ENCODE peak calls at places on chromosomes 6 and 20, in six cellular contexts. One of them, this sample, is unnamed.

GRCh38 chr6:123415844-123416468 is 220.8 kb downstream of the TRDN start:
- DNase-seq in NCI-H2081: peak
- DNase-seq in OCI-LY7: peak
- DNase-seq in Right ventricle myocardium superior: no peak
- DNase-seq in ELF-1: peak
- DNase-seq in T-helper 2 cell: no peak
- DNase-seq in this sample: peak

GRCh38 chr20:20849126-20849525 is 136.7 kb upstream of the RALGAPA2 start:
- DNase-seq in T-helper 2 cell: no peak
- DNase-seq in Right ventricle myocardium superior: no peak
- DNase-seq in OCI-LY7: no peak
- DNase-seq in NCI-H2081: no peak
- DNase-seq in ELF-1: no peak
- DNase-seq in this sample: no peak

GRCh38 chr6:18269253-18269652 is 4.9 kb upstream of the DEK start:
- DNase-seq in ELF-1: no peak
- DNase-seq in Right ventricle myocardium superior: no peak
- DNase-seq in OCI-LY7: peak
- DNase-seq in T-helper 2 cell: no peak
- DNase-seq in NCI-H2081: no peak
- DNase-seq in this sample: no peak

GRCh38 chr20:22374678-22375590 is 209.4 kb downstream of the FOXA2 start:
- DNase-seq in NCI-H2081: peak
- DNase-seq in ELF-1: no peak
- DNase-seq in OCI-LY7: peak
- DNase-seq in Right ventricle myocardium superior: no peak
- DNase-seq in T-helper 2 cell: no peak
- DNase-seq in this sample: peak

GRCh38 chr20:51734876-51735499 is 33.2 kb downstream of the ATP9A start:
- DNase-seq in NCI-H2081: peak
- DNase-seq in Right ventricle myocardium superior: no peak
- DNase-seq in OCI-LY7: no peak
- DNase-seq in ELF-1: no peak
- DNase-seq in T-helper 2 cell: no peak
- DNase-seq in this sample: no peak

GRCh38 chr20:11098888-11099287 is 425.1 kb upstream of the JAG1 start:
- DNase-seq in Right ventricle myocardium superior: no peak
- DNase-seq in NCI-H2081: no peak
- DNase-seq in OCI-LY7: no peak
- DNase-seq in ELF-1: no peak
- DNase-seq in T-helper 2 cell: no peak
- DNase-seq in this sample: no peak

GRCh38 chr6:30884521-30885480 is 482 bp downstream of the DDR1 start:
- DNase-seq in ELF-1: peak
- DNase-seq in T-helper 2 cell: peak
- DNase-seq in NCI-H2081: peak
- DNase-seq in OCI-LY7: peak
- DNase-seq in Right ventricle myocardium superior: peak
- DNase-seq in this sample: no peak

GRCh38 chr6:82442320-82442719 is 78.7 kb downstream of the TPBG start:
- DNase-seq in NCI-H2081: no peak
- DNase-seq in T-helper 2 cell: no peak
- DNase-seq in Right ventricle myocardium superior: no peak
- DNase-seq in OCI-LY7: no peak
- DNase-seq in ELF-1: no peak
- DNase-seq in this sample: no peak

GRCh38 chr6:35833534-35833933 is 28.4 kb downstream of the LHFPL5 start:
- DNase-seq in ELF-1: no peak
- DNase-seq in NCI-H2081: peak
- DNase-seq in T-helper 2 cell: no peak
- DNase-seq in Right ventricle myocardium superior: no peak
- DNase-seq in OCI-LY7: no peak
- DNase-seq in this sample: no peak

GRCh38 chr6:119830494-119831295 is 481.1 kb upstream of the MAN1A1 start:
- DNase-seq in NCI-H2081: no peak
- DNase-seq in T-helper 2 cell: no peak
- DNase-seq in Right ventricle myocardium superior: no peak
- DNase-seq in ELF-1: peak
- DNase-seq in OCI-LY7: no peak
- DNase-seq in this sample: no peak

GRCh38 chr6:15623282-15624116 is 39.3 kb downstream of the DTNBP1 start:
- DNase-seq in Right ventricle myocardium superior: no peak
- DNase-seq in ELF-1: no peak
- DNase-seq in OCI-LY7: peak
- DNase-seq in T-helper 2 cell: no peak
- DNase-seq in NCI-H2081: no peak
- DNase-seq in this sample: no peak

GRCh38 chr6:28757429-28758045 is 166.2 kb downstream of the TRIM27 start:
- DNase-seq in ELF-1: peak
- DNase-seq in Right ventricle myocardium superior: no peak
- DNase-seq in T-helper 2 cell: no peak
- DNase-seq in OCI-LY7: no peak
- DNase-seq in NCI-H2081: no peak
- DNase-seq in this sample: peak

GRCh38 chr20:2778602-2779321 is 21.7 kb downstream of the CPXM1 start:
- DNase-seq in NCI-H2081: no peak
- DNase-seq in Right ventricle myocardium superior: no peak
- DNase-seq in T-helper 2 cell: no peak
- DNase-seq in OCI-LY7: no peak
- DNase-seq in ELF-1: no peak
- DNase-seq in this sample: no peak

GRCh38 chr20:24134284-24134683 is 145.7 kb upstream of the GGTLC1 start:
- DNase-seq in Right ventricle myocardium superior: no peak
- DNase-seq in ELF-1: peak
- DNase-seq in T-helper 2 cell: no peak
- DNase-seq in OCI-LY7: no peak
- DNase-seq in NCI-H2081: no peak
- DNase-seq in this sample: no peak

GRCh38 chr6:1575213-1576041 is 34.3 kb upstream of the FOXC1 start:
- DNase-seq in T-helper 2 cell: no peak
- DNase-seq in OCI-LY7: no peak
- DNase-seq in NCI-H2081: no peak
- DNase-seq in ELF-1: peak
- DNase-seq in Right ventricle myocardium superior: no peak
- DNase-seq in this sample: no peak